ENCODE peak calls at places on chromosomes 5 and 9, in five cellular contexts. One of them, this sample, is unnamed.

GRCh38 chr5:126480824-126481223 is 57.6 kb downstream of the GRAMD2B start:
- DNase-seq in GM12878: no peak
- DNase-seq in K562: no peak
- DNase-seq in HepG2: no peak
- DNase-seq in SK-N-SH: no peak
- DNase-seq in this sample: no peak

GRCh38 chr5:17440766-17441165 is 57.3 kb upstream of the TAF11L2 start:
- DNase-seq in GM12878: no peak
- DNase-seq in K562: no peak
- DNase-seq in HepG2: no peak
- DNase-seq in SK-N-SH: no peak
- DNase-seq in this sample: no peak

GRCh38 chr9:17906204-17906840 is 327.5 kb downstream of the SH3GL2 start:
- DNase-seq in GM12878: no peak
- DNase-seq in K562: no peak
- DNase-seq in HepG2: no peak
- DNase-seq in SK-N-SH: peak
- DNase-seq in this sample: no peak

GRCh38 chr5:3285621-3286020 is 310.0 kb upstream of the IRX1 start:
- DNase-seq in GM12878: no peak
- DNase-seq in K562: no peak
- DNase-seq in HepG2: no peak
- DNase-seq in SK-N-SH: no peak
- DNase-seq in this sample: no peak

GRCh38 chr5:39225405-39226099 is 6.2 kb upstream of the FYB1 start:
- DNase-seq in GM12878: no peak
- DNase-seq in K562: no peak
- DNase-seq in HepG2: no peak
- DNase-seq in SK-N-SH: no peak
- DNase-seq in this sample: no peak

GRCh38 chr5:52665544-52665943 is 122.2 kb upstream of the ITGA1 start:
- DNase-seq in GM12878: no peak
- DNase-seq in K562: no peak
- DNase-seq in HepG2: no peak
- DNase-seq in SK-N-SH: no peak
- DNase-seq in this sample: peak

GRCh38 chr9:124733964-124734740 is 37.0 kb downstream of the NR6A1 start:
- DNase-seq in GM12878: no peak
- DNase-seq in K562: peak
- DNase-seq in HepG2: peak
- DNase-seq in SK-N-SH: no peak
- DNase-seq in this sample: no peak

GRCh38 chr9:19161257-19162025 is 34.1 kb upstream of the PLIN2 start:
- DNase-seq in GM12878: peak
- DNase-seq in K562: peak
- DNase-seq in HepG2: peak
- DNase-seq in SK-N-SH: no peak
- DNase-seq in this sample: peak

GRCh38 chr9:92138157-92138959 is 23.1 kb upstream of the SPTLC1 start:
- DNase-seq in GM12878: no peak
- DNase-seq in K562: peak
- DNase-seq in HepG2: peak
- DNase-seq in SK-N-SH: peak
- DNase-seq in this sample: peak

GRCh38 chr9:8599937-8600336 is 800.4 kb upstream of the DMAC1 start:
- DNase-seq in GM12878: no peak
- DNase-seq in K562: no peak
- DNase-seq in HepG2: no peak
- DNase-seq in SK-N-SH: no peak
- DNase-seq in this sample: no peak

GRCh38 chr9:89249001-89249400 is 62.0 kb upstream of the CKS2 start:
- DNase-seq in GM12878: no peak
- DNase-seq in K562: no peak
- DNase-seq in HepG2: no peak
- DNase-seq in SK-N-SH: no peak
- DNase-seq in this sample: no peak

GRCh38 chr5:132475531-132475930 is 15.0 kb downstream of the IRF1 start:
- DNase-seq in GM12878: no peak
- DNase-seq in K562: no peak
- DNase-seq in HepG2: peak
- DNase-seq in SK-N-SH: no peak
- DNase-seq in this sample: no peak

GRCh38 chr9:121204121-121204520 is 2.5 kb upstream of the RAB14 start:
- DNase-seq in GM12878: no peak
- DNase-seq in K562: no peak
- DNase-seq in HepG2: peak
- DNase-seq in SK-N-SH: no peak
- DNase-seq in this sample: no peak

GRCh38 chr5:132017316-132017715 is 5.9 kb upstream of the ACSL6 start:
- DNase-seq in GM12878: no peak
- DNase-seq in K562: no peak
- DNase-seq in HepG2: no peak
- DNase-seq in SK-N-SH: no peak
- DNase-seq in this sample: no peak

GRCh38 chr5:59893436-59894227 is at the start of gene PDE4D:
- DNase-seq in GM12878: no peak
- DNase-seq in K562: no peak
- DNase-seq in HepG2: no peak
- DNase-seq in SK-N-SH: peak
- DNase-seq in this sample: peak

GRCh38 chr9:132615822-132616221 is 33.4 kb downstream of the BARHL1 start:
- DNase-seq in GM12878: no peak
- DNase-seq in K562: no peak
- DNase-seq in HepG2: no peak
- DNase-seq in SK-N-SH: no peak
- DNase-seq in this sample: no peak

GRCh38 chr9:23621166-23621565 is 204.9 kb downstream of the ELAVL2 start:
- DNase-seq in GM12878: no peak
- DNase-seq in K562: no peak
- DNase-seq in HepG2: no peak
- DNase-seq in SK-N-SH: no peak
- DNase-seq in this sample: no peak

GRCh38 chr5:172180936-172181335 is 7.1 kb downstream of the STK10 start:
- DNase-seq in GM12878: no peak
- DNase-seq in K562: no peak
- DNase-seq in HepG2: no peak
- DNase-seq in SK-N-SH: no peak
- DNase-seq in this sample: no peak

GRCh38 chr5:38556599-38557308 is at the start of gene LIFR:
- DNase-seq in GM12878: no peak
- DNase-seq in K562: peak
- DNase-seq in HepG2: peak
- DNase-seq in SK-N-SH: peak
- DNase-seq in this sample: peak

GRCh38 chr5:157591766-157592165 is 16.2 kb upstream of the ADAM19 start:
- DNase-seq in GM12878: no peak
- DNase-seq in K562: no peak
- DNase-seq in HepG2: no peak
- DNase-seq in SK-N-SH: no peak
- DNase-seq in this sample: no peak

GRCh38 chr5:133967124-133967523 is 1.3 kb downstream of the C5orf15 start:
- DNase-seq in GM12878: no peak
- DNase-seq in K562: peak
- DNase-seq in HepG2: no peak
- DNase-seq in SK-N-SH: no peak
- DNase-seq in this sample: no peak

GRCh38 chr5:60295423-60295822 is 401.9 kb upstream of the PDE4D start:
- DNase-seq in GM12878: peak
- DNase-seq in K562: no peak
- DNase-seq in HepG2: peak
- DNase-seq in SK-N-SH: peak
- DNase-seq in this sample: peak

GRCh38 chr5:138664276-138664943 is 88.8 kb upstream of the CTNNA1 start:
- DNase-seq in GM12878: no peak
- DNase-seq in K562: no peak
- DNase-seq in HepG2: no peak
- DNase-seq in SK-N-SH: no peak
- DNase-seq in this sample: peak
- H2AFZ ChIP-seq in GM12878: no peak
- H2AFZ ChIP-seq in K562: no peak
- H2AFZ ChIP-seq in HepG2: no peak
- H2AFZ ChIP-seq in SK-N-SH: no peak
- H2AFZ ChIP-seq in this sample: no peak

GRCh38 chr9:106072421-106072820 is 378.1 kb downstream of the TMEM38B start:
- DNase-seq in GM12878: no peak
- DNase-seq in K562: no peak
- DNase-seq in HepG2: no peak
- DNase-seq in SK-N-SH: no peak
- DNase-seq in this sample: no peak
- TF ChIP-seq SMC3 in GM12878: no peak
- TF ChIP-seq SMC3 in K562: no peak
- TF ChIP-seq SMC3 in HepG2: no peak
- TF ChIP-seq SMC3 in SK-N-SH: no peak
- TF ChIP-seq SMC3 in this sample: no peak

GRCh38 chr9:99822096-99822595 is 461 bp downstream of the NR4A3 start:
- DNase-seq in GM12878: no peak
- DNase-seq in K562: no peak
- DNase-seq in HepG2: no peak
- DNase-seq in SK-N-SH: no peak
- DNase-seq in this sample: no peak

GRCh38 chr9:99824378-99825157 is 2.9 kb downstream of the NR4A3 start:
- DNase-seq in GM12878: no peak
- DNase-seq in K562: peak
- DNase-seq in HepG2: peak
- DNase-seq in SK-N-SH: peak
- DNase-seq in this sample: no peak

GRCh38 chr9:99823392-99824377 is 2.0 kb downstream of the NR4A3 start:
- DNase-seq in GM12878: no peak
- DNase-seq in K562: peak
- DNase-seq in HepG2: no peak
- DNase-seq in SK-N-SH: peak
- DNase-seq in this sample: peak

GRCh38 chr9:99821187-99822095 is at the start of gene NR4A3:
- DNase-seq in GM12878: peak
- DNase-seq in K562: peak
- DNase-seq in HepG2: peak
- DNase-seq in SK-N-SH: peak
- DNase-seq in this sample: peak

DNA sequence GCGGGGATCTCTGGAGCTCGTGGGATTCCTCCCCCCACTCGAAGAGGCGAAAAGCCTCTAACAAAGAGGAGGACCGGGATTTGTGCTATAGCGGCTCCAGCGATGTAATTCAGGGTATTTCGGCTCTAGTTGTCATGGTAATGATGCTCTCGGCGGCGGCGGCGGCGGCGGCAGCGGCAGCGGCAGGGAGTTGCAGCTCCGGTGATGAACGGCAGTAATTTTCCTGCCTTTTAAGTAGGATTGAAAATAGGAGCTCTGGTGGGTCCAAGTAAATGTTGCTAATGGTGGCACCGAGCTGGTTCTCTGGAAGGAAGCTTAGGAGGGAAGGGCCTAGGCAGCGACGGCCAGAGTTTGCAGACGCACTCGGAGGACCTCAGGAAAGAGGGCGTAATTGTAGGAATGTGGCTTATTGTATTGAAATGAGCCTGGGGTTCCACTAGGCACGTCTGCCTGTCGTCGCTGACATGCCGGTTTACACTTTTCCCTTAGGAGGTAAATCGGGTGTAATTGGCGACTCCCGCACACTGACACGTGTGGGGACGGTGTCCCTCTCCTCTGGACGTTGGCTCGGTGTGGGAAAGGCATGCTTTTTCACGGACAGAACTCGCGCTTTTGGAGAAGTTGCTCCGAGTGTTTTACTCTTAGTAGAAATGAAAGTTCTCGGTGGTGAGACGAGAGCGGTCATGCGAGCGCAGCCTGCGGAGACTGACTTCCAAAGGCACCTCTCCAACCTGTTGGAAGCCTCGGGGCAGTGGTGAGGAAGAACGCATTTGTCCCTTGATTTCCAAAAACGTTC is 1.1 kb downstream of the NR4A3 start:
- DNase-seq in GM12878: no peak
- DNase-seq in K562: peak
- DNase-seq in HepG2: peak
- DNase-seq in SK-N-SH: peak
- DNase-seq in this sample: peak
- H2AFZ ChIP-seq in GM12878: no peak
- H2AFZ ChIP-seq in K562: peak
- H2AFZ ChIP-seq in HepG2: no peak
- H2AFZ ChIP-seq in SK-N-SH: peak
- H2AFZ ChIP-seq in this sample: peak

GRCh38 chr9:130962418-130963316 is 23.6 kb upstream of the FIBCD1 start:
- DNase-seq in GM12878: no peak
- DNase-seq in K562: peak
- DNase-seq in HepG2: no peak
- DNase-seq in SK-N-SH: peak
- DNase-seq in this sample: peak
- TF ChIP-seq SMC3 in GM12878: no peak
- TF ChIP-seq SMC3 in K562: no peak
- TF ChIP-seq SMC3 in HepG2: no peak
- TF ChIP-seq SMC3 in SK-N-SH: no peak
- TF ChIP-seq SMC3 in this sample: no peak

GRCh38 chr9:115498338-115498737 is 380.4 kb upstream of the TNC start:
- DNase-seq in GM12878: no peak
- DNase-seq in K562: no peak
- DNase-seq in HepG2: no peak
- DNase-seq in SK-N-SH: no peak
- DNase-seq in this sample: peak

GRCh38 chr9:115494393-115494792 is 376.4 kb upstream of the TNC start:
- DNase-seq in GM12878: no peak
- DNase-seq in K562: no peak
- DNase-seq in HepG2: no peak
- DNase-seq in SK-N-SH: no peak
- DNase-seq in this sample: no peak

GRCh38 chr9:115494958-115495690 is 377.2 kb upstream of the TNC start:
- DNase-seq in GM12878: no peak
- DNase-seq in K562: no peak
- DNase-seq in HepG2: peak
- DNase-seq in SK-N-SH: peak
- DNase-seq in this sample: peak

DNA sequence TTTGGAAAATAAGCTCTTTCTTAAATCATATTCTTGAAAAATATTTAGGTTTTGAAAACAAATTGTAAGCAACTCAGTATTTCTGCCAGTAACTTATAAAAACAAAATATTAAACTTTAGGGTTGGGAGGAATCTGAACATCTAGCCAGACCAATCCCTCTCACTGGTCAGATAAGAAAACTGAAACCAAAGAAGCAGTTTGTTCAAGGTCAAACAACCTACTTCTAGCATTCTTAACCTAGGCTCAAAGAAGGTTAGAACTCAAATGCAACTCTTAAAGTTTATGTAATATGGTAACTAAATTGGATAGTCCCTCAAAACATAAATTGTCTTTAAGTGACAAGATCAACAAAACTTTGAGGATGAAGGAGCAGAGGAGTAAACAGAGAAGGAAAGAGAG is 374.9 kb upstream of the TNC start:
- DNase-seq in GM12878: no peak
- DNase-seq in K562: no peak
- DNase-seq in HepG2: no peak
- DNase-seq in SK-N-SH: no peak
- DNase-seq in this sample: no peak
- H2AFZ ChIP-seq in GM12878: no peak
- H2AFZ ChIP-seq in K562: no peak
- H2AFZ ChIP-seq in HepG2: no peak
- H2AFZ ChIP-seq in SK-N-SH: no peak
- H2AFZ ChIP-seq in this sample: no peak